ENCODE peak calls at places on chromosomes 16 and 17, in five cellular contexts. P is activated CD4-positive, alpha-beta T cell treated with anti-CD3 and anti-CD28 coated beads, Interleukin-2, amount 50 U/mL, for 1 hour; I is nephron progenitor cell; V is PC-3; C is activated CD8-positive, alpha-beta memory T cell treated with anti-CD3 and anti-CD28 coated beads for 48 hours. W is an unnamed sample.

GRCh38 chr17:9079461-9080103 is 58.3 kb downstream of the NTN1 start:
- DNase-seq in V (no peak), P (no peak), C (no peak), I (no peak), W (no peak)

GRCh38 chr16:71796501-71796900 is 12.1 kb downstream of the AP1G1 start:
- DNase-seq in P (no peak), V (no peak), C (no peak), I (no peak), W (no peak)

GRCh38 chr17:81065500-81065899 is 30.5 kb downstream of the BAIAP2 start:
- DNase-seq in C (no peak), P (no peak), I (no peak), V (no peak), W (no peak)

GRCh38 chr17:81131486-81132196 is 33.7 kb upstream of the PVALEF start:
- DNase-seq in I (no peak), C (no peak), V (no peak), P (no peak), W (no peak)

GRCh38 chr17:4610656-4611055 is 26.3 kb downstream of the SMTNL2 start:
- DNase-seq in I (no peak), V (no peak), P (no peak), C (no peak), W (no peak)

GRCh38 chr16:78640886-78641285 is 541.4 kb downstream of the WWOX start:
- DNase-seq in I (no peak), P (no peak), C (no peak), V (no peak), W (no peak)

GRCh38 chr17:17151962-17152361 is 54.2 kb downstream of the PLD6 start:
- DNase-seq in P (no peak), C (no peak), I (no peak), V (peak), W (no peak)

GRCh38 chr17:63495471-63495870 is 18.6 kb downstream of the ACE start:
- DNase-seq in C (no peak), V (no peak), I (no peak), P (no peak), W (no peak)

W was measured in stimulated activated naive B cell treated with anti-CD40 and anti-IgM and Interleukin-4, amounts not matched to agents 10 μg/mL and 1 μg/mL and 100 μg/mL, for 72 hours.